ENCODE peak calls at places on chromosomes 16 and 17, in ten cellular contexts. T is kidney epithelial cell, G is AG09319, K is cardiac muscle cell, B is GM20000, M is dorsolateral prefrontal cortex, Q is AG04449, V is WTC11, O is B cell, J is fibroblast of lung. R is an unnamed sample.

GRCh38 chr16:24206926-24207325 is 49.2 kb upstream of the CACNG3 start:
- DNase-seq in T (no peak), G (no peak), K (no peak), B (no peak), M (no peak), Q (no peak), V (no peak), O (no peak), J (no peak), R (no peak)

GRCh38 chr17:44905006-44906000 is 6.1 kb upstream of the EFTUD2 start:
- DNase-seq in T (no peak), G (no peak), K (no peak), B (no peak), M (no peak), Q (no peak), V (no peak), O (no peak), J (no peak), R (no peak)

GRCh38 chr16:31001507-31002251 is 8.8 kb downstream of the STX1B start:
- DNase-seq in T (no peak), G (no peak), K (no peak), B (no peak), M (no peak), Q (no peak), V (no peak), O (no peak), J (no peak), R (no peak)

GRCh38 chr16:14493791-14494190 is 136.3 kb downstream of the PARN start:
- DNase-seq in T (no peak), G (no peak), K (no peak), B (no peak), M (no peak), Q (no peak), V (no peak), O (no peak), J (no peak), R (no peak)

GRCh38 chr17:79633937-79634813 is 23.3 kb upstream of the RBFOX3 start:
- DNase-seq in T (no peak), G (no peak), K (no peak), B (no peak), M (peak), Q (no peak), V (peak), O (no peak), J (no peak), R (no peak)

GRCh38 chr17:68697850-68698313 is 96.7 kb upstream of the FAM20A start:
- DNase-seq in T (no peak), G (peak), K (peak), B (no peak), M (no peak), Q (no peak), V (no peak), O (no peak), J (peak), R (no peak)

GRCh38 chr16:24116989-24117388 is 139.1 kb upstream of the CACNG3 start:
- DNase-seq in T (no peak), G (no peak), K (no peak), B (no peak), M (no peak), Q (no peak), V (no peak), O (no peak), J (no peak), R (no peak)

GRCh38 chr16:67957622-67958021 is 10.8 kb downstream of the SLC12A4 start:
- DNase-seq in T (no peak), G (no peak), K (no peak), B (no peak), M (no peak), Q (no peak), V (no peak), O (no peak), J (no peak), R (no peak)

GRCh38 chr17:62995377-62995885 is 29.4 kb downstream of the TANC2 start:
- DNase-seq in T (no peak), G (no peak), K (peak), B (peak), M (peak), Q (no peak), V (peak), O (no peak), J (peak), R (no peak)

GRCh38 chr16:51151435-51151950 is 423 bp upstream of the SALL1 start:
- DNase-seq in T (no peak), G (peak), K (peak), B (no peak), M (peak), Q (no peak), V (peak), O (no peak), J (peak), R (peak)

GRCh38 chr16:86575754-86576557 is 2.4 kb upstream of the FOXL1 start:
- DNase-seq in T (peak), G (peak), K (peak), B (peak), M (no peak), Q (no peak), V (peak), O (peak), J (peak), R (peak)

GRCh38 chr16:28140788-28141618 is 70.8 kb downstream of the XPO6 start:
- DNase-seq in T (no peak), G (no peak), K (no peak), B (peak), M (no peak), Q (no peak), V (no peak), O (peak), J (no peak), R (no peak)

GRCh38 chr16:77585379-77585778 is 136.9 kb upstream of the NUDT7 start:
- DNase-seq in T (no peak), G (no peak), K (peak), B (no peak), M (no peak), Q (no peak), V (no peak), O (no peak), J (peak), R (no peak)

GRCh38 chr17:48187867-48188608 is 80.5 kb downstream of the SNX11 start:
- DNase-seq in T (no peak), G (no peak), K (no peak), B (no peak), M (no peak), Q (no peak), V (no peak), O (no peak), J (no peak), R (no peak)

GRCh38 chr17:76567634-76568432 is 17.8 kb downstream of the ST6GALNAC2 start:
- DNase-seq in T (no peak), G (no peak), K (no peak), B (no peak), M (no peak), Q (no peak), V (no peak), O (no peak), J (no peak), R (no peak)
- TF ChIP-seq CTCF in T (no peak), G (no peak), K (no peak), B (no peak), M (no peak), Q (no peak), V (no peak), O (no peak), J (no peak), R (no peak)

DNA sequence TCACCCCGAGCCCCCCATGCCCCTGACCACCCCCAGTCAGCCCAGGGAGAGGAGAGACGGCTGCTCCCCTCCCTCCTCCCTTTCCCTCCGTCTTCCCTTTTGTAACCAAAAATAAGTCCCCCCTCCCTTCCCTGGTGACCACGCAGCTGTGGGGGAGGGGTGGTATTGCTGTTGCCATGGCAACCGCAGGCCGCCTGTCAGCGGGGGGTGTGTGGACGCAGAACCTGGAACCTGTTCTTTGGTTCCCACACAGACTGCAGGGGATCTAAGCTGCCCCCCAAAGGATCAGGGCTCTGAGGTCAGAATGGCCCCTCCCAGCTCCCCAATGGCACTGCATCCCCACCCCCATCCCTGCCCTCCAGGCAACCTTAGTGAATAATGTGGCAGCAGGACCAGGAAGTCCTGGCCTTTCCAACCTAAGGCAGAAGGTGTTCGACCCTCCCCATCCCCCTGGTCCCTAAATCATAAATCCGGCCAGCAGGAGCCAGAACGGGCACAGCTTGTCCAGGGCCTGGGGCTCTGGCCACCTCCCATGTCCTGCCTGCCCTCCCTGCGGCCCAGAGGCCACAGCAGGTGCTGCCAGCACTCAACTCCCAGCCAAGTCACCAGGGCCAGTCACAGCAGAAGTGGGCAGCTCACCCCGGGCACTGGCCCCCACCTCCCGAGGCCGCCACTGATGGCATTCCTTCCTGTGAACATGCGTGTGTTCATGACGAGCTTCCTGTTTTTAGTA is 12.0 kb downstream of the CA4 start:
- DNase-seq in T (no peak), G (no peak), K (no peak), B (peak), M (no peak), Q (no peak), V (peak), O (no peak), J (no peak), R (no peak)
- TF ChIP-seq CTCF in T (no peak), G (no peak), K (no peak), B (no peak), M (no peak), Q (no peak), V (no peak), O (no peak), J (no peak), R (no peak)

GRCh38 chr16:71479420-71479819 is 9.7 kb downstream of the ZNF19 start:
- DNase-seq in T (no peak), G (no peak), K (peak), B (no peak), M (no peak), Q (no peak), V (peak), O (no peak), J (peak), R (no peak)
- TF ChIP-seq CTCF in T (peak), G (no peak), K (peak), B (no peak), M (peak), Q (peak), V (no peak), O (no peak), J (peak), R (peak)

GRCh38 chr16:22813946-22814325 is at the start of gene HS3ST2:
- DNase-seq in T (no peak), G (no peak), K (peak), B (no peak), M (no peak), Q (no peak), V (peak), O (no peak), J (no peak), R (peak)
- TF ChIP-seq CTCF in T (no peak), G (no peak), K (no peak), B (no peak), M (peak), Q (no peak), V (no peak), O (no peak), J (peak), R (peak)